ENCODE peak calls at places on chromosomes 4 and X, in eight cellular contexts. S is fibroblast of the conjunctiva, H is mesothelial cell of epicardium, I is nucleus accumbens, L is Daoy, O is NCI-H1092, V is NB4, A is pancreas. Q is an unnamed sample.

GRCh38 chr4:44629280-44629866 is 22.1 kb downstream of the YIPF7 start:
- DNase-seq in S (peak; percentile 17), A (peak; percentile 4), V (peak; percentile 67), I (peak; percentile 3), H (peak; percentile 40), O (peak; percentile 55), L (peak; percentile 14), Q (peak; percentile 8)

GRCh38 chr4:22485751-22486150 is 30.1 kb downstream of the ADGRA3 start:
- DNase-seq in S (peak; percentile 53), O (peak; percentile 89), A (peak; percentile 14), L (peak; percentile 47), H (no peak), I (no peak), V (no peak), Q (peak; percentile 60)

GRCh38 chr4:93897559-93897958 is 69.0 kb downstream of the ATOH1 start:
- DNase-seq in L (no peak), A (no peak), S (no peak), V (peak; percentile 15), O (no peak), H (no peak), I (no peak), Q (no peak)

GRCh38 chr4:99633772-99634171 is 23.9 kb downstream of the C4orf54 start:
- DNase-seq in H (no peak), L (no peak), A (no peak), O (no peak), I (no peak), V (no peak), S (no peak), Q (no peak)

GRCh38 chr4:22686156-22686555 is 6.6 kb upstream of the GBA3 start:
- DNase-seq in H (no peak), O (no peak), I (no peak), L (no peak), S (no peak), V (no peak), A (no peak), Q (no peak)

GRCh38 chr4:1516881-1517480 is 110.7 kb upstream of the NKX1-1 start:
- DNase-seq in L (no peak), V (no peak), O (no peak), A (no peak), H (no peak), S (no peak), I (no peak), Q (no peak)

GRCh38 chr4:14771091-14771490 is 231.2 kb upstream of the CPEB2 start:
- DNase-seq in I (no peak), O (no peak), S (no peak), A (no peak), V (no peak), H (no peak), L (no peak), Q (no peak)

GRCh38 chr4:104022871-104023270 is 303.1 kb upstream of the TACR3 start:
- DNase-seq in S (no peak), A (no peak), O (no peak), I (no peak), L (no peak), V (no peak), H (no peak), Q (no peak)

GRCh38 chr4:106149911-106150310 is 166.1 kb downstream of the TBCK start:
- DNase-seq in H (no peak), V (no peak), I (no peak), A (no peak), S (no peak), O (no peak), L (no peak), Q (no peak)

GRCh38 chrX:19017271-19017670 is 33.4 kb upstream of the PHKA2 start:
- DNase-seq in V (peak; percentile 27), S (peak; percentile 6), L (peak; percentile 22), A (no peak), H (no peak), O (no peak), I (no peak), Q (no peak)

GRCh38 chrX:116272328-116272727 is 101.8 kb downstream of the AGTR2 start:
- DNase-seq in O (no peak), S (peak; percentile 33), I (no peak), V (no peak), A (no peak), L (no peak), H (no peak), Q (peak; percentile 77)

GRCh38 chrX:508163-508562 is 121.5 kb upstream of the PPP2R3B start:
- DNase-seq in V (no peak), I (no peak), H (no peak), S (no peak), O (no peak), A (no peak), L (no peak), Q (no peak)

GRCh38 chr4:154082760-154083530 is 294.1 kb upstream of the SFRP2 start:
- DNase-seq in O (no peak), L (peak; percentile 9), H (no peak), V (peak; percentile 12), S (no peak), I (no peak), A (no peak), Q (no peak)

GRCh38 chr4:156762851-156763250 is 208.7 kb downstream of the PDGFC start:
- DNase-seq in S (no peak), H (no peak), I (no peak), V (no peak), L (no peak), O (no peak), A (no peak), Q (no peak)

Q was measured in AG09319.